ENCODE peak calls at places on chromosomes 3 and 15, in eight cellular contexts. E is IMR-90; A is sigmoid colon; B is neural progenitor cell; Y is SK-N-SH; V is CD8-positive, alpha-beta T cell; P is lower lobe of right lung; X is neuronal stem cell. O is an unnamed sample. For H3K9me3, the result is how much of the 10 kb centered on the place peaks cover.

GRCh38 chr3:139718415-139718814 is 40.6 kb upstream of the NMNAT3 start:
- DNase-seq in E (peak), A (no peak), B (peak), Y (peak), V (no peak), P (no peak), X (peak), O (no peak)

GRCh38 chr3:188262913-188263683 is 109.1 kb downstream of the LPP start:
- DNase-seq in E (peak), A (no peak), B (no peak), Y (no peak), V (no peak), P (no peak), X (no peak), O (no peak)

GRCh38 chr3:15519096-15519495 is 2.4 kb downstream of the COLQ start:
- DNase-seq in E (no peak), A (no peak), B (no peak), Y (no peak), V (no peak), P (no peak), X (no peak), O (no peak)

GRCh38 chr3:178255315-178255714 is 280.9 kb upstream of the KCNMB2 start:
- DNase-seq in E (peak), A (no peak), B (no peak), Y (no peak), V (no peak), P (no peak), X (no peak), O (no peak)

GRCh38 chr15:48722764-48723661 is 77.5 kb upstream of the FBN1 start:
- DNase-seq in E (peak), A (no peak), B (no peak), Y (no peak), V (no peak), P (no peak), X (no peak), O (no peak)

GRCh38 chr3:183551930-183552329 is 3.6 kb downstream of the KLHL6 start:
- DNase-seq in E (no peak), A (no peak), B (no peak), Y (no peak), V (no peak), P (no peak), X (no peak), O (no peak)

GRCh38 chr3:145359040-145359439 is 801.9 kb downstream of the PLOD2 start:
- DNase-seq in E (no peak), A (no peak), B (peak), Y (no peak), V (no peak), P (no peak), X (no peak), O (no peak)

GRCh38 chr3:37492977-37493471 is 318.6 kb upstream of the LRRFIP2 start:
- DNase-seq in E (no peak), A (no peak), B (no peak), Y (peak), V (no peak), P (no peak), X (no peak), O (no peak)

GRCh38 chr15:66107070-66107469 is 146.5 kb downstream of the MEGF11 start:
- DNase-seq in E (no peak), A (peak), B (peak), Y (no peak), V (no peak), P (no peak), X (no peak), O (no peak)

GRCh38 chr3:37979798-37980476 is 10.6 kb upstream of the VILL start:
- DNase-seq in E (no peak), A (no peak), B (no peak), Y (no peak), V (no peak), P (no peak), X (no peak), O (no peak)

GRCh38 chr15:99249270-99249817 is at the start of gene TTC23:
- DNase-seq in E (peak), A (no peak), B (peak), Y (no peak), V (no peak), P (no peak), X (peak), O (no peak)

GRCh38 chr15:64699767-64700388 is 75.5 kb downstream of the RBPMS2 start:
- DNase-seq in E (peak), A (no peak), B (peak), Y (peak), V (no peak), P (peak), X (no peak), O (no peak)

GRCh38 chr3:115792206-115792955 is 169.1 kb downstream of the GAP43 start:
- DNase-seq in E (peak), A (no peak), B (no peak), Y (no peak), V (peak), P (no peak), X (no peak), O (no peak)

GRCh38 chr3:45748068-45748467 is 48.3 kb downstream of the SLC6A20 start:
- DNase-seq in E (no peak), A (no peak), B (no peak), Y (no peak), V (no peak), P (no peak), X (no peak), O (no peak)

GRCh38 chr3:139808196-139808595 is 126.8 kb upstream of the CLSTN2 start:
- DNase-seq in E (no peak), A (no peak), B (no peak), Y (no peak), V (no peak), P (no peak), X (no peak), O (no peak)

GRCh38 chr3:186239321-186239720 is 122.7 kb downstream of the DGKG start:
- DNase-seq in E (no peak), A (no peak), B (peak), Y (no peak), V (no peak), P (no peak), X (no peak), O (no peak)

GRCh38 chr3:22862111-22862510 is 341.0 kb upstream of the UBE2E2 start:
- DNase-seq in E (no peak), A (no peak), B (no peak), Y (no peak), V (no peak), P (no peak), X (no peak), O (no peak)

GRCh38 chr3:72523409-72524172 is 324.7 kb downstream of the SHQ1 start:
- DNase-seq in E (no peak), A (peak), B (no peak), Y (no peak), V (no peak), P (peak), X (no peak), O (no peak)

GRCh38 chr3:149736180-149737100 is 15.8 kb downstream of the COMMD2 start:
- DNase-seq in E (peak), A (no peak), B (no peak), Y (no peak), V (no peak), P (no peak), X (no peak), O (no peak)

GRCh38 chr3:55543228-55543627 is 56.1 kb upstream of the WNT5A start:
- DNase-seq in E (no peak), A (no peak), B (no peak), Y (no peak), V (no peak), P (no peak), X (no peak), O (no peak)

GRCh38 chr3:58355174-58355573 is 22.5 kb downstream of the PXK start:
- DNase-seq in E (no peak), A (no peak), B (no peak), Y (no peak), V (no peak), P (no peak), X (no peak), O (no peak)

GRCh38 chr3:178350763-178351162 is 185.5 kb upstream of the KCNMB2 start:
- DNase-seq in E (peak), A (no peak), B (no peak), Y (no peak), V (no peak), P (no peak), X (no peak), O (no peak)

GRCh38 chr3:72176537-72177041 is 391.6 kb upstream of the PROK2 start:
- DNase-seq in E (no peak), A (no peak), B (no peak), Y (no peak), V (no peak), P (no peak), X (no peak), O (no peak)

GRCh38 chr3:29557825-29558224 is 277.0 kb downstream of the RBMS3 start:
- DNase-seq in E (no peak), A (no peak), B (no peak), Y (no peak), V (no peak), P (no peak), X (no peak), O (no peak)

GRCh38 chr3:60536420-60536819 is 714.8 kb downstream of the FHIT start:
- DNase-seq in E (no peak), A (no peak), B (no peak), Y (no peak), V (no peak), P (no peak), X (no peak), O (no peak)

GRCh38 chr3:128559486-128560225 is 66.7 kb upstream of the GATA2 start:
- DNase-seq in E (peak), A (peak), B (no peak), Y (no peak), V (peak), P (no peak), X (no peak), O (no peak)

GRCh38 chr3:185153170-185153733 is 392 bp upstream of the C3orf70 start:
- DNase-seq in E (no peak), A (no peak), B (peak), Y (peak), V (no peak), P (no peak), X (peak), O (no peak)

GRCh38 chr3:125374501-125374995 is 577 bp downstream of the ZNF148 start:
- DNase-seq in E (peak), A (no peak), B (peak), Y (peak), V (peak), P (peak), X (peak), O (no peak)

GRCh38 chr3:4322635-4323034 is 19.5 kb downstream of the SETMAR start:
- DNase-seq in E (peak), A (no peak), B (no peak), Y (no peak), V (no peak), P (no peak), X (no peak), O (no peak)

GRCh38 chr3:48403533-48404439 is 26.1 kb downstream of the PLXNB1 start:
- DNase-seq in E (no peak), A (peak), B (no peak), Y (peak), V (peak), P (peak), X (no peak), O (no peak)

GRCh38 chr3:52061116-52061910 is 4.9 kb upstream of the DUSP7 start:
- DNase-seq in E (no peak), A (no peak), B (no peak), Y (no peak), V (no peak), P (no peak), X (no peak), O (no peak)

DNA sequence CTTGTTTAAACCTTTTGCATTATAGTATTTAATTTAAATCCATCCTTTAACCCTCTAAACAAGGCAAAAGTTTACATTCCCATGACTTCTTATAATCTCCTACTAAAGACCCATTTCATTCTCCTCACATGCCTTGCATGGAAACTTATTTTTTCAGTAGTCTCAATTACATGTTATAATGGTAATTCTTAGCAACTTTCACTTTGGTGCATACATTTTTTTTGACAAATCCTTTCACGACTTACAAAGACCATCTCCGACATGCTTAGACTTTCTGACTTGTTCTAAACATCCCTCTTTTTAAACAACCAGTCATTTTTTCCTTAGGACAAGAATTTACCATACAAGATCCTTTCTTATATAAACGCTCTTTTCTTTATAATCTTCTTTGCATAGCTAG is 615.4 kb upstream of the GBE1 start:
- DNase-seq in E (no peak), A (no peak), B (peak), Y (no peak), V (no peak), P (no peak), X (peak), O (no peak)
- H3K9me3 ChIP-seq in E (under half), A (under half), B (under half), Y (under half), V (under half), P (under half), X (under half), O (under half)

DNA sequence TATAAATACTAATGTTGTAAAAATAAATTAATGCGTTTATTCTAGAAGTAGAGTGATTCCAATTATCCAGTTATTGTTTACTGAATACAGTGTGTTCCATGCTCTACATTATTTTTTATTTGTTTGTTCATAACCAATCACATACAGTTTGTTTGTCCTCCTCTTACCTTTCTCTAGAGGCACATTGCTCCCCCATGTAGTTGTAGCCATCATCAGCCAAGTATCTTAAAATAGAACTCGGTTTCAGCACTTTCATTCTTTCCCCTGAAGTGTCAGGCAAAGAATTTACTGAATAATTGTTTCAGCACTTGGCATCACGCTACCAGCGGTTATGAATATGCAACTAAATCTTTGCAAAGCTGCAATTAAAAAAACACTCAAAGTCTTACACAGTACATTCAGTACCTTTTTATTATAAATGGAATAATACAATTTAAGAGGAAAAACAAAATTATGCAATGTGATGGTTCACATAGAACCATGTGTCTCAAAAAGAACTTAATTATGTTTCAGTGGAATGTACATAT is 448.6 kb upstream of the ATP10A start:
- DNase-seq in E (no peak), A (no peak), B (no peak), Y (no peak), V (no peak), P (no peak), X (no peak), O (no peak)
- H3K9me3 ChIP-seq in E (under half), A (under half), B (under half), Y (under half), V (under half), P (under half), X (under half), O (under half)

DNA sequence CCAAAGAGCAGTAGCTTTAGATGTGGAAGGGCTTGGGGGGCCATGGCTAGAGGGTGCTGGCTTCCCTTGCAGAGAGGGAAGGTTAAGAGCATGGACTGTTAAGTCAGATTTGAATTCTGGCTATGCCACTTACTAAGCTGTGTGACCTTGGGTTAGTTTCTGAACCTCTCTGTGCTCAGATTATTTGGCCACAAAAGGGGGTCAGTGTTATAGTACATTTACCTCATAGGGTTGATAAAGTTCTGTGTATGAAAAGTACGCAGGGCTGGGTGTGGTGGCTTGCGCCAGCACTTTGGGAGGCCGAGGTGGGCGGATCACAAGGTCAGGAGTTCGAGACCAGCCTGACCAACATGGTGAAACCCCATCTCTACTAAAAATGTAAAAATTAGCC is 6.8 kb downstream of the VPS18 start:
- DNase-seq in E (no peak), A (no peak), B (no peak), Y (no peak), V (no peak), P (no peak), X (no peak), O (no peak)
- H3K9me3 ChIP-seq in E (under half), A (under half), B (under half), Y (under half), V (under half), P (under half), X (under half), O (under half)

GRCh38 chr3:131038326-131038725 is 11.6 kb downstream of the NEK11 start:
- DNase-seq in E (peak), A (no peak), B (no peak), Y (no peak), V (no peak), P (no peak), X (no peak), O (no peak)
- H3K9me3 ChIP-seq in E (under half), A (under half), B (under half), Y (under half), V (under half), P (under half), X (under half), O (under half)

GRCh38 chr15:25177955-25178801 is 223.4 kb downstream of the SNRPN start:
- DNase-seq in E (no peak), A (peak), B (no peak), Y (no peak), V (peak), P (peak), X (no peak), O (peak)
- H3K9me3 ChIP-seq in E (half or more), A (under half), B (under half), Y (under half), V (under half), P (under half), X (half or more), O (under half)

DNA sequence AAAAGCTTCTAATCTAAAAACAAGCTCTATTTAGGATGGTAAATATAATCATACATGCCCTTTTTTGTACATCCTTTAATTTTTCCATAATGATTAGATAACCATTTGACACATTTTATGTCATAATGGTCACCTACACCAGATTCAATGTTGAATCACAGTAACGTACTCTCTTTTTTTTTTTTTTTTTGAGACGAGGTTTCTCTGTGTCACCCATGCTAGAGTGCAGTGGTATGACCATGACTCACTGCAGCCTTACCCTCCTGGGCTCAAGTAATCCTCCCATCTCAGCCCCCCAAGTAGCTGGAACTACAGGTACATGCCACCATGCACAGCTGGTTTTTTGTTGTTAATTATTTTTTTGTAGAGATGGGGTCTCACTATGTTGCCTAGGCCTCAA is 49.2 kb downstream of the PROS1 start:
- DNase-seq in E (no peak), A (no peak), B (no peak), Y (no peak), V (no peak), P (no peak), X (no peak), O (no peak)
- H3K9me3 ChIP-seq in E (under half), A (under half), B (under half), Y (under half), V (under half), P (under half), X (under half), O (under half)

DNA sequence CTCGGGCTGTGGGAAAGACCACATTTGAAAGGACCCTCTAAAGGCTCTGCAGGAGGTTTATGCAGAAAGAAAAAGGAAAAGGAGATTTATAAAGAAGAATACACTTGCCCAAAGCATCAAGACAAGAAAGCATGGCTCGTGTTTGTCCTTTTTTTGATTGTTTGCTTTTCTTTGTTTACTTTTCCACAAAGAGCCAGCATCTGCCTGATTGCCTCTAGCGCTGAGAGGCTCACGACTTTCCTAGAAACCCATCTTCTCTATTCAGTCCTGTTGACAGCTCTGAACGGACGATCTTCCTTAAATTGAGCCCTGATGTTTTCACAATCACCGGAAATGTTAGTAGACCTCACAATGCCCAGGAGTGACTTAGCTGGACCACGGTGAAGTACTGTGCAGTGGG is 12.5 kb downstream of the GP5 start:
- DNase-seq in E (no peak), A (no peak), B (peak), Y (no peak), V (no peak), P (no peak), X (no peak), O (no peak)
- H3K9me3 ChIP-seq in E (under half), A (under half), B (under half), Y (under half), V (under half), P (under half), X (under half), O (under half)